ENCODE peak calls at places on chromosomes 1 and 21, in seven cellular contexts. J, N, M, I, K, Z and H are unnamed samples.

GRCh38 chr1:58047265-58047858 is 499.2 kb downstream of the OMA1 start:
- DNase-seq in N (peak; percentile 51), I (peak; percentile 54), J (peak; percentile 7), K (no peak), Z (no peak), M (no peak), H (peak; percentile 5)

GRCh38 chr1:165444897-165445370 is at the start of gene RXRG:
- DNase-seq in I (peak; percentile 7), M (peak; percentile 36), J (peak; percentile 6), Z (peak; percentile 15), N (peak; percentile 76), K (no peak), H (peak; percentile 2)

GRCh38 chr21:29748391-29749167 is 191.2 kb downstream of the GRIK1 start:
- DNase-seq in J (no peak), N (no peak), M (no peak), Z (peak; percentile 39), K (no peak), I (no peak), H (no peak)

GRCh38 chr1:109341944-109342925 is 35.4 kb upstream of the MYBPHL start:
- DNase-seq in Z (no peak), M (no peak), K (no peak), N (no peak), J (no peak), I (no peak), H (no peak)

GRCh38 chr1:47659141-47659540 is 221.3 kb downstream of the FOXD2 start:
- DNase-seq in M (no peak), Z (peak; percentile 34), I (no peak), N (no peak), J (no peak), K (no peak), H (no peak)

GRCh38 chr1:44610527-44611148 is 63.6 kb downstream of the TMEM53 start:
- DNase-seq in J (no peak), M (no peak), K (no peak), Z (no peak), I (no peak), N (peak; percentile 34), H (no peak)

GRCh38 chr1:9798236-9799130 is 25.3 kb downstream of the CLSTN1 start:
- DNase-seq in N (no peak), K (no peak), J (peak; percentile 70), Z (no peak), I (peak; percentile 95), M (no peak), H (peak; percentile 86)

GRCh38 chr1:94634977-94635416 is 93.4 kb upstream of the F3 start:
- DNase-seq in J (peak; percentile 17), N (no peak), M (no peak), I (no peak), K (no peak), Z (no peak), H (no peak)

GRCh38 chr1:214305164-214305751 is 24.3 kb downstream of the SMYD2 start:
- DNase-seq in Z (no peak), K (no peak), I (no peak), J (no peak), N (no peak), M (no peak), H (no peak)